ENCODE peak calls at places on chromosomes 2 and 18, in eight cellular contexts. H, X, D, T, K, Z, U and G are unnamed samples.

GRCh38 chr2:241887806-241888522 is 18.4 kb downstream of the RTP5 start:
- DNase-seq in K (no peak), T (no peak), H (no peak), U (no peak), D (no peak), X (no peak), Z (no peak), G (no peak)

GRCh38 chr2:180255981-180256380 is 248.9 kb upstream of the CWC22 start:
- DNase-seq in X (no peak), K (no peak), U (no peak), Z (no peak), H (no peak), T (no peak), D (no peak), G (no peak)

GRCh38 chr2:121340926-121341325 is 55.9 kb upstream of the TFCP2L1 start:
- DNase-seq in T (no peak), H (no peak), Z (no peak), K (no peak), U (no peak), X (no peak), D (no peak), G (no peak)

GRCh38 chr2:95058466-95058988 is 33.0 kb downstream of the MAL start:
- DNase-seq in X (no peak), K (no peak), H (no peak), Z (no peak), T (no peak), D (peak; percentile 2), U (no peak), G (no peak)

GRCh38 chr2:227407601-227408089 is 19.9 kb upstream of the SCYGR1 start:
- DNase-seq in T (peak; percentile 59), D (no peak), K (no peak), Z (no peak), H (no peak), X (peak; percentile 75), U (peak; percentile 46), G (no peak)

GRCh38 chr2:199463000-199463692 is 5.4 kb upstream of the SATB2 start:
- DNase-seq in T (peak; percentile 60), D (peak; percentile 85), K (peak; percentile 92), H (peak; percentile 57), U (peak; percentile 86), Z (peak; percentile 80), X (peak; percentile 89), G (peak; percentile 66)

GRCh38 chr18:79912994-79913831 is 38.2 kb downstream of the SLC66A2 start:
- DNase-seq in K (no peak), U (no peak), T (no peak), D (peak; percentile 5), H (no peak), X (no peak), Z (no peak), G (no peak)

GRCh38 chr2:234135750-234136221 is 85.3 kb downstream of the SPP2 start:
- DNase-seq in T (peak; percentile 29), H (peak; percentile 32), X (no peak), Z (peak; percentile 59), U (peak; percentile 80), K (peak; percentile 52), D (peak; percentile 87), G (no peak)

GRCh38 chr2:241031436-241032165 is 33.2 kb downstream of the SNED1 start:
- DNase-seq in D (no peak), H (no peak), U (no peak), K (no peak), X (no peak), Z (no peak), T (no peak), G (no peak)

GRCh38 chr2:7867858-7868257 is 814.0 kb upstream of the ID2 start:
- DNase-seq in Z (no peak), H (no peak), K (no peak), T (no peak), D (no peak), U (no peak), X (no peak), G (no peak)

GRCh38 chr2:65737452-65738011 is 305.1 kb upstream of the SPRED2 start:
- DNase-seq in K (no peak), X (no peak), D (no peak), U (no peak), H (no peak), T (no peak), Z (no peak), G (no peak)

GRCh38 chr2:37855283-37856041 is 69.6 kb upstream of the RMDN2 start:
- DNase-seq in X (peak; percentile 56), K (no peak), U (no peak), D (no peak), H (no peak), Z (no peak), T (peak; percentile 48), G (no peak)

GRCh38 chr2:37851828-37852584 is 73.1 kb upstream of the RMDN2 start:
- DNase-seq in K (no peak), X (no peak), D (no peak), T (no peak), Z (no peak), H (no peak), U (no peak), G (no peak)

GRCh38 chr2:37856101-37856751 is 68.9 kb upstream of the RMDN2 start:
- DNase-seq in H (no peak), U (no peak), T (peak; percentile 48), X (no peak), K (no peak), D (no peak), Z (no peak), G (no peak)

GRCh38 chr2:37852585-37853014 is 72.5 kb upstream of the RMDN2 start:
- DNase-seq in H (no peak), T (no peak), X (no peak), U (no peak), K (no peak), Z (no peak), D (no peak), G (no peak)

DNA sequence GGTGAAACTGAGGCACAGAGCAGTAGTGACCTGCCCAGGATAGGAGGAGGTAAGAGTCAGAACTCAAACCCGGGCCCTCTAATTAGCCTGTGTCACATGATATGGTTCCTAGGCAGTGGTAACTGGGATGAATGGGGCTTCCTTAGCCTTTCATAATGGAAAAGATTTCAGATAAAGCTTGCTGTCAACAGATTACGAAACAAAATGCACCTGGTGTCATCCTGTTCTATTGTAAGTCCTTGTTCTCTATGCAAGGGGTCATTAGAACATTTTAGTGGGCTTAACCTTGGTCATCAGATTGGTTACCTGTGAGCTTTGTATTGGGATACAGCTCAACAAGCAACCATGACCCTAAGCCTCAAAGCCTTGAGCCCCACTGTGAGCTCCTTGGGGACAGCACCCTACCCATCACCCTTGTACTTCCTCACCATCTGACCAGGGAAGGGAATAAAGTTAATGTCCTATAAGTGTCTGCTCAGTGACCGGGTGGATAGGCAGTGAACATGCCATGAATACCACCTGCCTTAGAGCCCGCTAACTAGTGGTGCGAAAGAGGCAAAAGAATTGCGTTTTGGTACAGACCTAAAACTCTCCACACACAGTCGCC is 70.3 kb upstream of the RMDN2 start:
- DNase-seq in X (no peak), U (no peak), D (no peak), H (no peak), Z (no peak), T (no peak), K (no peak), G (no peak)
- H3K27ac ChIP-seq in X (peak overlapping the region; percentile 30), U (no peak overlapping the region), D (no peak overlapping the region), H (no peak overlapping the region), Z (no peak overlapping the region), T (peak overlapping the region; percentile 85), K (no peak overlapping the region), G (no peak overlapping the region)

GRCh38 chr2:208791257-208791656 is 384.7 kb downstream of the PTH2R start:
- DNase-seq in H (no peak), U (no peak), X (no peak), K (no peak), T (no peak), Z (no peak), D (no peak), G (no peak)
- H3K27ac ChIP-seq in H (no peak overlapping the region), U (no peak overlapping the region), X (no peak overlapping the region), K (no peak overlapping the region), T (no peak overlapping the region), Z (no peak overlapping the region), D (no peak overlapping the region), G (no peak overlapping the region)

GRCh38 chr2:73092146-73092783 is 20.5 kb downstream of the RAB11FIP5 start:
- DNase-seq in Z (no peak), X (no peak), K (no peak), D (peak; percentile 62), T (no peak), H (no peak), U (no peak), G (no peak)

GRCh38 chr2:73091696-73092095 is 20.2 kb upstream of the SFXN5 start:
- DNase-seq in H (no peak), K (no peak), U (no peak), X (no peak), D (no peak), T (no peak), Z (no peak), G (no peak)

GRCh38 chr2:73089270-73090030 is 17.9 kb upstream of the SFXN5 start:
- DNase-seq in H (no peak), X (no peak), Z (no peak), T (peak; percentile 43), D (peak; percentile 91), K (no peak), U (peak; percentile 59), G (peak; percentile 39)

GRCh38 chr2:73088703-73089102 is 17.2 kb upstream of the SFXN5 start:
- DNase-seq in Z (no peak), K (no peak), U (no peak), X (no peak), D (no peak), T (no peak), H (no peak), G (no peak)

DNA sequence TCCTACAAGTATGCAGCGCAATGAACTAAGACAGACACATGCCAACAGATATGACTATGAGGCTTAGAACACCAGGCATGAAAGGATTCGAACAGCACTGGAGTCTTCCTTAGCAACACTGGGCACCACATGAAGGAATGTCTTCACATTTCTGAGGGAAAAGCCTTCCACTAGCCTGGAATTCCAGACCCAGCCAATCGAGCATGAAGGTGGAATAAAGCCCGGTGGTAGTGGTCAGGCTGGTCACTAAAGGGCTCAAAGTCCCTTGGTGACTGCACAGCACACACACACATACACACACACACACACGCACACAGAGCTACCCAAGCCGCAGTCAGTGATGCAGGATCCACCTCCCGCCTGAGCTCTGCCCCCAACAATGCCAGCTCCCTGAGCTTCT is 19.7 kb upstream of the SFXN5 start:
- DNase-seq in D (peak; percentile 62), H (no peak), U (no peak), T (no peak), X (no peak), K (no peak), Z (no peak), G (no peak)
- H3K27ac ChIP-seq in D (peak overlapping the region; percentile 67), H (no peak overlapping the region), U (no peak overlapping the region), T (no peak overlapping the region), X (no peak overlapping the region), K (no peak overlapping the region), Z (no peak overlapping the region), G (no peak overlapping the region)

DNA sequence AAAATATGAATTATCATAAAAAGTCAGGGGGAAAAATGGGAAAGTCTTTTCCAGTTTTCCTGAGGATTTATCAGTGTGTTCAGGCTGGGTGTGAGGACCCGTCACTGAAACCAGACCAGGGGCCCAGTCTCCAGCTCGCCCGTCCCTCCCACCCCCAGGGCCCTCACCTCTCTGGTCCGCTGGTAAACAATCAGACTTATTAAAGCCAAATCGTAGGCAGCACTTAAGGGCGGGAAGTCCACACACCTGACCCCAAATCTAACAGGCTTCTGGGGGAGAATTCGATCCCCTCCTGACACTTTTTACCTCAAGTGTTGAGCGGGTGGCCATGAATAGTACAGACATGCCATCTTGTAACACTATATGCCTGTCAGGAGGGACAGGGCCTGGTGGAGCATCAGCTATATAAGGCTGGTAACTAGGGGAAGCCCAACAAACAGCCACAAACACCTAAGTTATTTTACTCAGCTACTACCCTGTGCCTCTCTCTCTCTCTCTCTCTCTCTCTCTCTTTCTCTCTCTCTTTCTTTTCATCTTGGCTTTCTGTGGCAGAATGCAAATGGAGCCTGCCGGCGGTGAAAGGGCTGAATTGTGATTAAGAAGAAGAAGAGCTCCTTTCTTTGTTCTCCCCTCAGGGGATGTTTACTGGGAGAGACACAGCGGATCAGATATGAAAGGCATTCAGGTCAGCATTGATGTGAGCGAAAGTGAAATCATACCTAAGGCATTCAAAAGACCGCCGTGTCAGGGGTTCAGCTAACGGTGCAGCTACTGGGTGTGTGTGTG is 9.5 kb downstream of the ZEB2 start:
- DNase-seq in K (no peak), H (no peak), X (no peak), U (no peak), D (peak; percentile 30), T (no peak), Z (no peak), G (no peak)
- H3K27ac ChIP-seq in K (peak overlapping the region; percentile 72), H (peak overlapping the region; percentile 99), X (peak overlapping the region; percentile 96), U (no peak overlapping the region), D (peak overlapping the region; percentile 65), T (peak overlapping the region; percentile 98), Z (peak overlapping the region; percentile 99), G (peak overlapping the region; percentile 48)